ENCODE peak calls at places on chromosomes 6 and 20, in ten cellular contexts. One of them, this sample, is unnamed.

GRCh38 chr20:47230811-47231256 is 125.7 kb downstream of the ZMYND8 start:
- DNase-seq in SK-MEL-5: no peak
- DNase-seq in body of pancreas: no peak
- DNase-seq in BJ: no peak
- DNase-seq in Kasumi-1: no peak
- DNase-seq in NCI-H345: no peak
- DNase-seq in T-cell: no peak
- DNase-seq in stimulated activated CD4-positive, alpha-beta T cell treated with anti-CD3 and anti-CD28 coated beads, TNF-alpha, amount 100 ng/mL, for 4 hours: no peak
- DNase-seq in cardiac fibroblast: no peak
- DNase-seq in mucosa of gallbladder: no peak
- DNase-seq in this sample: no peak

GRCh38 chr20:62356143-62356947 is 10.8 kb downstream of the LAMA5 start:
- DNase-seq in T-cell: no peak
- DNase-seq in Kasumi-1: no peak
- DNase-seq in NCI-H345: peak; percentile 68
- DNase-seq in stimulated activated CD4-positive, alpha-beta T cell treated with anti-CD3 and anti-CD28 coated beads, TNF-alpha, amount 100 ng/mL, for 4 hours: no peak
- DNase-seq in SK-MEL-5: no peak
- DNase-seq in body of pancreas: no peak
- DNase-seq in cardiac fibroblast: peak; percentile 33
- DNase-seq in BJ: no peak
- DNase-seq in mucosa of gallbladder: no peak
- DNase-seq in this sample: no peak

GRCh38 chr6:127570739-127571389 is 6.1 kb upstream of the C6orf58 start:
- DNase-seq in body of pancreas: no peak
- DNase-seq in stimulated activated CD4-positive, alpha-beta T cell treated with anti-CD3 and anti-CD28 coated beads, TNF-alpha, amount 100 ng/mL, for 4 hours: no peak
- DNase-seq in BJ: no peak
- DNase-seq in cardiac fibroblast: peak; percentile 4
- DNase-seq in T-cell: no peak
- DNase-seq in NCI-H345: no peak
- DNase-seq in Kasumi-1: no peak
- DNase-seq in SK-MEL-5: no peak
- DNase-seq in mucosa of gallbladder: no peak
- DNase-seq in this sample: no peak

GRCh38 chr6:143902827-143903226 is 38.6 kb downstream of the ZC2HC1B start:
- DNase-seq in Kasumi-1: no peak
- DNase-seq in T-cell: no peak
- DNase-seq in NCI-H345: no peak
- DNase-seq in mucosa of gallbladder: no peak
- DNase-seq in cardiac fibroblast: no peak
- DNase-seq in SK-MEL-5: no peak
- DNase-seq in body of pancreas: no peak
- DNase-seq in BJ: no peak
- DNase-seq in stimulated activated CD4-positive, alpha-beta T cell treated with anti-CD3 and anti-CD28 coated beads, TNF-alpha, amount 100 ng/mL, for 4 hours: no peak
- DNase-seq in this sample: no peak

GRCh38 chr20:41553142-41553879 is 64.9 kb downstream of the CHD6 start:
- DNase-seq in T-cell: no peak
- DNase-seq in BJ: no peak
- DNase-seq in stimulated activated CD4-positive, alpha-beta T cell treated with anti-CD3 and anti-CD28 coated beads, TNF-alpha, amount 100 ng/mL, for 4 hours: no peak
- DNase-seq in mucosa of gallbladder: no peak
- DNase-seq in NCI-H345: no peak
- DNase-seq in Kasumi-1: peak; percentile 11
- DNase-seq in SK-MEL-5: no peak
- DNase-seq in cardiac fibroblast: no peak
- DNase-seq in body of pancreas: no peak
- DNase-seq in this sample: no peak

GRCh38 chr6:108363756-108364356 is 69.0 kb downstream of the AFG1L start:
- DNase-seq in BJ: no peak
- DNase-seq in cardiac fibroblast: no peak
- DNase-seq in Kasumi-1: no peak
- DNase-seq in NCI-H345: no peak
- DNase-seq in mucosa of gallbladder: no peak
- DNase-seq in body of pancreas: no peak
- DNase-seq in SK-MEL-5: no peak
- DNase-seq in T-cell: no peak
- DNase-seq in stimulated activated CD4-positive, alpha-beta T cell treated with anti-CD3 and anti-CD28 coated beads, TNF-alpha, amount 100 ng/mL, for 4 hours: no peak
- DNase-seq in this sample: no peak

GRCh38 chr20:53809242-53809641 is 215.6 kb upstream of the ZNF217 start:
- DNase-seq in cardiac fibroblast: no peak
- DNase-seq in T-cell: no peak
- DNase-seq in mucosa of gallbladder: no peak
- DNase-seq in BJ: no peak
- DNase-seq in stimulated activated CD4-positive, alpha-beta T cell treated with anti-CD3 and anti-CD28 coated beads, TNF-alpha, amount 100 ng/mL, for 4 hours: no peak
- DNase-seq in SK-MEL-5: no peak
- DNase-seq in NCI-H345: no peak
- DNase-seq in Kasumi-1: no peak
- DNase-seq in body of pancreas: no peak
- DNase-seq in this sample: no peak

GRCh38 chr6:125926711-125927110 is 29.9 kb upstream of the HINT3 start:
- DNase-seq in cardiac fibroblast: no peak
- DNase-seq in Kasumi-1: no peak
- DNase-seq in BJ: no peak
- DNase-seq in stimulated activated CD4-positive, alpha-beta T cell treated with anti-CD3 and anti-CD28 coated beads, TNF-alpha, amount 100 ng/mL, for 4 hours: no peak
- DNase-seq in SK-MEL-5: no peak
- DNase-seq in body of pancreas: no peak
- DNase-seq in T-cell: no peak
- DNase-seq in NCI-H345: no peak
- DNase-seq in mucosa of gallbladder: no peak
- DNase-seq in this sample: no peak

GRCh38 chr6:25315778-25316177 is 36.6 kb downstream of the CARMIL1 start:
- DNase-seq in cardiac fibroblast: peak; percentile 64
- DNase-seq in BJ: no peak
- DNase-seq in stimulated activated CD4-positive, alpha-beta T cell treated with anti-CD3 and anti-CD28 coated beads, TNF-alpha, amount 100 ng/mL, for 4 hours: no peak
- DNase-seq in T-cell: no peak
- DNase-seq in NCI-H345: no peak
- DNase-seq in body of pancreas: no peak
- DNase-seq in SK-MEL-5: no peak
- DNase-seq in mucosa of gallbladder: no peak
- DNase-seq in Kasumi-1: no peak
- DNase-seq in this sample: no peak

GRCh38 chr6:66538548-66539135 is 831.6 kb upstream of the EYS start:
- DNase-seq in SK-MEL-5: no peak
- DNase-seq in T-cell: no peak
- DNase-seq in mucosa of gallbladder: no peak
- DNase-seq in NCI-H345: no peak
- DNase-seq in body of pancreas: no peak
- DNase-seq in BJ: no peak
- DNase-seq in cardiac fibroblast: no peak
- DNase-seq in stimulated activated CD4-positive, alpha-beta T cell treated with anti-CD3 and anti-CD28 coated beads, TNF-alpha, amount 100 ng/mL, for 4 hours: no peak
- DNase-seq in Kasumi-1: no peak
- DNase-seq in this sample: no peak

GRCh38 chr6:18219611-18220010 is 44.7 kb downstream of the DEK start:
- DNase-seq in T-cell: no peak
- DNase-seq in body of pancreas: no peak
- DNase-seq in BJ: no peak
- DNase-seq in Kasumi-1: no peak
- DNase-seq in stimulated activated CD4-positive, alpha-beta T cell treated with anti-CD3 and anti-CD28 coated beads, TNF-alpha, amount 100 ng/mL, for 4 hours: no peak
- DNase-seq in mucosa of gallbladder: no peak
- DNase-seq in NCI-H345: no peak
- DNase-seq in cardiac fibroblast: peak; percentile 54
- DNase-seq in SK-MEL-5: no peak
- DNase-seq in this sample: no peak

GRCh38 chr6:35146453-35146852 is 5.3 kb upstream of the TCP11 start:
- DNase-seq in body of pancreas: no peak
- DNase-seq in NCI-H345: peak; percentile 20
- DNase-seq in cardiac fibroblast: peak; percentile 69
- DNase-seq in BJ: no peak
- DNase-seq in Kasumi-1: peak; percentile 32
- DNase-seq in mucosa of gallbladder: no peak
- DNase-seq in SK-MEL-5: peak; percentile 77
- DNase-seq in stimulated activated CD4-positive, alpha-beta T cell treated with anti-CD3 and anti-CD28 coated beads, TNF-alpha, amount 100 ng/mL, for 4 hours: no peak
- DNase-seq in T-cell: no peak
- DNase-seq in this sample: peak; percentile 58

GRCh38 chr6:7971499-7971898 is 60.9 kb upstream of the TXNDC5 start:
- DNase-seq in body of pancreas: no peak
- DNase-seq in T-cell: no peak
- DNase-seq in BJ: no peak
- DNase-seq in SK-MEL-5: no peak
- DNase-seq in NCI-H345: no peak
- DNase-seq in Kasumi-1: no peak
- DNase-seq in stimulated activated CD4-positive, alpha-beta T cell treated with anti-CD3 and anti-CD28 coated beads, TNF-alpha, amount 100 ng/mL, for 4 hours: no peak
- DNase-seq in mucosa of gallbladder: no peak
- DNase-seq in cardiac fibroblast: no peak
- DNase-seq in this sample: no peak

GRCh38 chr6:7496266-7496875 is 45.1 kb upstream of the DSP start:
- DNase-seq in T-cell: no peak
- DNase-seq in BJ: no peak
- DNase-seq in mucosa of gallbladder: no peak
- DNase-seq in SK-MEL-5: no peak
- DNase-seq in body of pancreas: no peak
- DNase-seq in Kasumi-1: no peak
- DNase-seq in NCI-H345: no peak
- DNase-seq in stimulated activated CD4-positive, alpha-beta T cell treated with anti-CD3 and anti-CD28 coated beads, TNF-alpha, amount 100 ng/mL, for 4 hours: no peak
- DNase-seq in cardiac fibroblast: no peak
- DNase-seq in this sample: no peak

GRCh38 chr6:158205220-158205944 is 37.2 kb downstream of the GTF2H5 start:
- DNase-seq in Kasumi-1: no peak
- DNase-seq in cardiac fibroblast: no peak
- DNase-seq in BJ: no peak
- DNase-seq in SK-MEL-5: peak; percentile 39
- DNase-seq in NCI-H345: no peak
- DNase-seq in T-cell: no peak
- DNase-seq in body of pancreas: peak; percentile 57
- DNase-seq in mucosa of gallbladder: no peak
- DNase-seq in stimulated activated CD4-positive, alpha-beta T cell treated with anti-CD3 and anti-CD28 coated beads, TNF-alpha, amount 100 ng/mL, for 4 hours: no peak
- DNase-seq in this sample: no peak

GRCh38 chr6:35181933-35182612 is 31.7 kb upstream of the SCUBE3 start:
- DNase-seq in cardiac fibroblast: peak; percentile 87
- DNase-seq in BJ: peak; percentile 21
- DNase-seq in Kasumi-1: no peak
- DNase-seq in T-cell: no peak
- DNase-seq in body of pancreas: peak; percentile 18
- DNase-seq in mucosa of gallbladder: peak; percentile 33
- DNase-seq in stimulated activated CD4-positive, alpha-beta T cell treated with anti-CD3 and anti-CD28 coated beads, TNF-alpha, amount 100 ng/mL, for 4 hours: no peak
- DNase-seq in SK-MEL-5: no peak
- DNase-seq in NCI-H345: peak; percentile 81
- DNase-seq in this sample: no peak

GRCh38 chr20:20003088-20003954 is 13.8 kb upstream of the NAA20 start:
- DNase-seq in BJ: no peak
- DNase-seq in NCI-H345: no peak
- DNase-seq in SK-MEL-5: peak; percentile 21
- DNase-seq in Kasumi-1: peak; percentile 58
- DNase-seq in cardiac fibroblast: peak; percentile 79
- DNase-seq in body of pancreas: peak; percentile 67
- DNase-seq in mucosa of gallbladder: peak; percentile 48
- DNase-seq in T-cell: no peak
- DNase-seq in stimulated activated CD4-positive, alpha-beta T cell treated with anti-CD3 and anti-CD28 coated beads, TNF-alpha, amount 100 ng/mL, for 4 hours: no peak
- DNase-seq in this sample: no peak

GRCh38 chr6:39938773-39939381 is 4.6 kb upstream of the MOCS1 start:
- DNase-seq in NCI-H345: no peak
- DNase-seq in mucosa of gallbladder: no peak
- DNase-seq in SK-MEL-5: no peak
- DNase-seq in T-cell: no peak
- DNase-seq in Kasumi-1: no peak
- DNase-seq in cardiac fibroblast: no peak
- DNase-seq in stimulated activated CD4-positive, alpha-beta T cell treated with anti-CD3 and anti-CD28 coated beads, TNF-alpha, amount 100 ng/mL, for 4 hours: no peak
- DNase-seq in BJ: no peak
- DNase-seq in body of pancreas: no peak
- DNase-seq in this sample: no peak

GRCh38 chr6:45531999-45532605 is 154.4 kb upstream of the SUPT3H start:
- DNase-seq in cardiac fibroblast: no peak
- DNase-seq in SK-MEL-5: no peak
- DNase-seq in mucosa of gallbladder: no peak
- DNase-seq in NCI-H345: no peak
- DNase-seq in Kasumi-1: no peak
- DNase-seq in BJ: no peak
- DNase-seq in body of pancreas: no peak
- DNase-seq in T-cell: no peak
- DNase-seq in stimulated activated CD4-positive, alpha-beta T cell treated with anti-CD3 and anti-CD28 coated beads, TNF-alpha, amount 100 ng/mL, for 4 hours: no peak
- DNase-seq in this sample: no peak

GRCh38 chr6:45464685-45465084 is 87.0 kb upstream of the SUPT3H start:
- DNase-seq in SK-MEL-5: no peak
- DNase-seq in cardiac fibroblast: no peak
- DNase-seq in T-cell: no peak
- DNase-seq in mucosa of gallbladder: no peak
- DNase-seq in body of pancreas: no peak
- DNase-seq in NCI-H345: no peak
- DNase-seq in BJ: no peak
- DNase-seq in Kasumi-1: no peak
- DNase-seq in stimulated activated CD4-positive, alpha-beta T cell treated with anti-CD3 and anti-CD28 coated beads, TNF-alpha, amount 100 ng/mL, for 4 hours: no peak
- DNase-seq in this sample: no peak

GRCh38 chr6:31037692-31038091 is 27.4 kb downstream of the MUC22 start:
- DNase-seq in cardiac fibroblast: peak; percentile 8
- DNase-seq in NCI-H345: no peak
- DNase-seq in mucosa of gallbladder: no peak
- DNase-seq in SK-MEL-5: peak; percentile 24
- DNase-seq in BJ: peak; percentile 39
- DNase-seq in body of pancreas: no peak
- DNase-seq in T-cell: no peak
- DNase-seq in Kasumi-1: no peak
- DNase-seq in stimulated activated CD4-positive, alpha-beta T cell treated with anti-CD3 and anti-CD28 coated beads, TNF-alpha, amount 100 ng/mL, for 4 hours: no peak
- DNase-seq in this sample: no peak

GRCh38 chr6:49662231-49662876 is 25.7 kb upstream of the RHAG start:
- DNase-seq in T-cell: no peak
- DNase-seq in mucosa of gallbladder: no peak
- DNase-seq in Kasumi-1: no peak
- DNase-seq in stimulated activated CD4-positive, alpha-beta T cell treated with anti-CD3 and anti-CD28 coated beads, TNF-alpha, amount 100 ng/mL, for 4 hours: no peak
- DNase-seq in cardiac fibroblast: no peak
- DNase-seq in SK-MEL-5: no peak
- DNase-seq in BJ: no peak
- DNase-seq in NCI-H345: no peak
- DNase-seq in body of pancreas: no peak
- DNase-seq in this sample: no peak

GRCh38 chr20:2507464-2507863 is 1.3 kb downstream of the ZNF343 start:
- DNase-seq in mucosa of gallbladder: no peak
- DNase-seq in stimulated activated CD4-positive, alpha-beta T cell treated with anti-CD3 and anti-CD28 coated beads, TNF-alpha, amount 100 ng/mL, for 4 hours: no peak
- DNase-seq in cardiac fibroblast: peak; percentile 7
- DNase-seq in body of pancreas: no peak
- DNase-seq in T-cell: no peak
- DNase-seq in SK-MEL-5: no peak
- DNase-seq in Kasumi-1: no peak
- DNase-seq in BJ: no peak
- DNase-seq in NCI-H345: no peak
- DNase-seq in this sample: no peak

GRCh38 chr20:30812739-30813411 is 444.6 kb upstream of the DEFB115 start:
- DNase-seq in NCI-H345: no peak
- DNase-seq in stimulated activated CD4-positive, alpha-beta T cell treated with anti-CD3 and anti-CD28 coated beads, TNF-alpha, amount 100 ng/mL, for 4 hours: no peak
- DNase-seq in SK-MEL-5: no peak
- DNase-seq in Kasumi-1: no peak
- DNase-seq in cardiac fibroblast: no peak
- DNase-seq in BJ: no peak
- DNase-seq in mucosa of gallbladder: no peak
- DNase-seq in body of pancreas: no peak
- DNase-seq in T-cell: no peak
- DNase-seq in this sample: no peak

GRCh38 chr6:29626948-29627761 is 5.8 kb downstream of the GABBR1 start:
- DNase-seq in body of pancreas: no peak
- DNase-seq in Kasumi-1: no peak
- DNase-seq in SK-MEL-5: no peak
- DNase-seq in T-cell: no peak
- DNase-seq in mucosa of gallbladder: no peak
- DNase-seq in cardiac fibroblast: no peak
- DNase-seq in BJ: no peak
- DNase-seq in NCI-H345: no peak
- DNase-seq in stimulated activated CD4-positive, alpha-beta T cell treated with anti-CD3 and anti-CD28 coated beads, TNF-alpha, amount 100 ng/mL, for 4 hours: no peak
- DNase-seq in this sample: no peak

This sample was measured in head of caudate nucleus.